ENCODE peak calls at places on chromosomes 11 and 22, in four cellular contexts. One of them, this sample, is unnamed. For H3K36me3 and H3K4me1, the result is how much of the 10 kb centered on the place peaks cover.

GRCh38 chr11:97019305-97019704 is 629.5 kb downstream of the JRKL start:
- DNase-seq in ovary: no peak
- DNase-seq in fibroblast of lung: no peak
- DNase-seq in breast epithelium: no peak
- DNase-seq in this sample: no peak

GRCh38 chr11:18752502-18752901 is 26.5 kb upstream of the IGSF22 start:
- DNase-seq in fibroblast of lung: no peak
- DNase-seq in breast epithelium: no peak
- DNase-seq in ovary: no peak
- DNase-seq in this sample: no peak

GRCh38 chr11:7981758-7982157 is 5.4 kb upstream of the EIF3F start:
- DNase-seq in ovary: no peak
- DNase-seq in breast epithelium: no peak
- DNase-seq in fibroblast of lung: no peak
- DNase-seq in this sample: no peak

GRCh38 chr11:72962084-72962483 is 147.9 kb downstream of the ATG16L2 start:
- DNase-seq in breast epithelium: no peak
- DNase-seq in fibroblast of lung: peak
- DNase-seq in ovary: no peak
- DNase-seq in this sample: no peak

GRCh38 chr22:43922123-43922522 is 1.5 kb upstream of the PNPLA3 start:
- DNase-seq in ovary: no peak
- DNase-seq in breast epithelium: no peak
- DNase-seq in fibroblast of lung: no peak
- DNase-seq in this sample: no peak

GRCh38 chr22:30251661-30252226 is 5.2 kb upstream of the LIF start:
- DNase-seq in fibroblast of lung: peak
- DNase-seq in ovary: no peak
- DNase-seq in breast epithelium: no peak
- DNase-seq in this sample: no peak

GRCh38 chr22:46592390-46592872 is 27.8 kb upstream of the GRAMD4 start:
- DNase-seq in ovary: no peak
- DNase-seq in fibroblast of lung: peak
- DNase-seq in breast epithelium: no peak
- DNase-seq in this sample: no peak

GRCh38 chr11:10303558-10304363 is 1.1 kb upstream of the ADM start:
- DNase-seq in breast epithelium: no peak
- DNase-seq in fibroblast of lung: peak
- DNase-seq in ovary: no peak
- DNase-seq in this sample: peak

GRCh38 chr11:128757235-128757711 is 63.4 kb downstream of the FLI1 start:
- DNase-seq in ovary: no peak
- DNase-seq in fibroblast of lung: peak
- DNase-seq in breast epithelium: no peak
- DNase-seq in this sample: no peak

GRCh38 chr22:40819741-40820140 is 595 bp upstream of the SLC25A17 start:
- DNase-seq in breast epithelium: no peak
- DNase-seq in ovary: no peak
- DNase-seq in fibroblast of lung: peak
- DNase-seq in this sample: no peak

GRCh38 chr11:65773784-65774411 is 6.9 kb downstream of the AP5B1 start:
- DNase-seq in breast epithelium: peak
- DNase-seq in ovary: no peak
- DNase-seq in fibroblast of lung: no peak
- DNase-seq in this sample: no peak

GRCh38 chr11:58788355-58789023 is 56.0 kb downstream of the GLYATL2 start:
- DNase-seq in breast epithelium: no peak
- DNase-seq in fibroblast of lung: peak
- DNase-seq in ovary: peak
- DNase-seq in this sample: peak

GRCh38 chr22:47021371-47022074 is 259.1 kb downstream of the TBC1D22A start:
- DNase-seq in fibroblast of lung: no peak
- DNase-seq in breast epithelium: no peak
- DNase-seq in ovary: peak
- DNase-seq in this sample: no peak

GRCh38 chr11:69721745-69722144 is 17.9 kb upstream of the FGF19 start:
- DNase-seq in ovary: no peak
- DNase-seq in fibroblast of lung: no peak
- DNase-seq in breast epithelium: no peak
- DNase-seq in this sample: no peak

GRCh38 chr22:42648368-42649260 is 578 bp downstream of the CYB5R3 start:
- DNase-seq in ovary: peak
- DNase-seq in fibroblast of lung: peak
- DNase-seq in breast epithelium: no peak
- DNase-seq in this sample: peak

GRCh38 chr22:44245867-44246266 is 65.1 kb downstream of the PARVG start:
- DNase-seq in breast epithelium: no peak
- DNase-seq in ovary: no peak
- DNase-seq in fibroblast of lung: no peak
- DNase-seq in this sample: no peak

GRCh38 chr11:62443390-62444201 is 24.8 kb downstream of the SCGB1A1 start:
- DNase-seq in breast epithelium: no peak
- DNase-seq in ovary: peak
- DNase-seq in fibroblast of lung: peak
- DNase-seq in this sample: no peak

GRCh38 chr11:61700221-61700620 is 20.0 kb downstream of the DAGLA start:
- DNase-seq in fibroblast of lung: peak
- DNase-seq in breast epithelium: no peak
- DNase-seq in ovary: no peak
- DNase-seq in this sample: peak

GRCh38 chr22:43734370-43735005 is 77.6 kb downstream of the EFCAB6 start:
- DNase-seq in breast epithelium: no peak
- DNase-seq in ovary: no peak
- DNase-seq in fibroblast of lung: no peak
- DNase-seq in this sample: no peak

GRCh38 chr11:64834031-64834722 is 10.3 kb downstream of the CDC42BPG start:
- DNase-seq in breast epithelium: no peak
- DNase-seq in ovary: no peak
- DNase-seq in fibroblast of lung: no peak
- DNase-seq in this sample: no peak

GRCh38 chr11:75313457-75314272 is 37.8 kb downstream of the ARRB1 start:
- DNase-seq in breast epithelium: no peak
- DNase-seq in ovary: peak
- DNase-seq in fibroblast of lung: peak
- DNase-seq in this sample: no peak

GRCh38 chr22:39097098-39098020 is at the start of gene APOBEC3H:
- DNase-seq in fibroblast of lung: peak
- DNase-seq in ovary: no peak
- DNase-seq in breast epithelium: no peak
- DNase-seq in this sample: peak

GRCh38 chr11:68687986-68688385 is 3.6 kb downstream of the GAL start:
- DNase-seq in ovary: no peak
- DNase-seq in fibroblast of lung: no peak
- DNase-seq in breast epithelium: no peak
- DNase-seq in this sample: no peak

GRCh38 chr11:94305146-94305545 is 766 bp downstream of the IZUMO1R start:
- DNase-seq in ovary: no peak
- DNase-seq in fibroblast of lung: peak
- DNase-seq in breast epithelium: no peak
- DNase-seq in this sample: no peak

GRCh38 chr11:15805726-15806125 is 550.6 kb downstream of the SOX6 start:
- DNase-seq in breast epithelium: no peak
- DNase-seq in ovary: no peak
- DNase-seq in fibroblast of lung: no peak
- DNase-seq in this sample: no peak

GRCh38 chr11:96264364-96264763 is 78.6 kb downstream of the MAML2 start:
- DNase-seq in fibroblast of lung: peak
- DNase-seq in ovary: no peak
- DNase-seq in breast epithelium: no peak
- DNase-seq in this sample: no peak

GRCh38 chr11:91081440-91082088 is 858.7 kb upstream of the CHORDC1 start:
- DNase-seq in breast epithelium: no peak
- DNase-seq in ovary: no peak
- DNase-seq in fibroblast of lung: peak
- DNase-seq in this sample: no peak

GRCh38 chr22:44224166-44224565 is 43.4 kb downstream of the PARVG start:
- DNase-seq in breast epithelium: no peak
- DNase-seq in fibroblast of lung: peak
- DNase-seq in ovary: no peak
- DNase-seq in this sample: no peak

GRCh38 chr22:32789797-32790620 is 11.5 kb upstream of the TIMP3 start:
- DNase-seq in ovary: no peak
- DNase-seq in fibroblast of lung: no peak
- DNase-seq in breast epithelium: no peak
- DNase-seq in this sample: no peak
- H3K36me3 ChIP-seq in ovary: under half
- H3K36me3 ChIP-seq in fibroblast of lung: under half
- H3K36me3 ChIP-seq in breast epithelium: under half
- H3K36me3 ChIP-seq in this sample: under half

GRCh38 chr11:3128356-3129180 is 36.5 kb downstream of the OSBPL5 start:
- DNase-seq in breast epithelium: no peak
- DNase-seq in fibroblast of lung: no peak
- DNase-seq in ovary: peak
- DNase-seq in this sample: no peak

GRCh38 chr11:3129181-3129590 is 35.9 kb downstream of the OSBPL5 start:
- DNase-seq in fibroblast of lung: no peak
- DNase-seq in breast epithelium: no peak
- DNase-seq in ovary: peak
- DNase-seq in this sample: no peak

GRCh38 chr11:3126207-3126865 is 38.8 kb downstream of the OSBPL5 start:
- DNase-seq in ovary: peak
- DNase-seq in fibroblast of lung: no peak
- DNase-seq in breast epithelium: peak
- DNase-seq in this sample: peak

GRCh38 chr11:3126901-3127691 is 38.0 kb downstream of the OSBPL5 start:
- DNase-seq in breast epithelium: no peak
- DNase-seq in ovary: peak
- DNase-seq in fibroblast of lung: no peak
- DNase-seq in this sample: no peak

DNA sequence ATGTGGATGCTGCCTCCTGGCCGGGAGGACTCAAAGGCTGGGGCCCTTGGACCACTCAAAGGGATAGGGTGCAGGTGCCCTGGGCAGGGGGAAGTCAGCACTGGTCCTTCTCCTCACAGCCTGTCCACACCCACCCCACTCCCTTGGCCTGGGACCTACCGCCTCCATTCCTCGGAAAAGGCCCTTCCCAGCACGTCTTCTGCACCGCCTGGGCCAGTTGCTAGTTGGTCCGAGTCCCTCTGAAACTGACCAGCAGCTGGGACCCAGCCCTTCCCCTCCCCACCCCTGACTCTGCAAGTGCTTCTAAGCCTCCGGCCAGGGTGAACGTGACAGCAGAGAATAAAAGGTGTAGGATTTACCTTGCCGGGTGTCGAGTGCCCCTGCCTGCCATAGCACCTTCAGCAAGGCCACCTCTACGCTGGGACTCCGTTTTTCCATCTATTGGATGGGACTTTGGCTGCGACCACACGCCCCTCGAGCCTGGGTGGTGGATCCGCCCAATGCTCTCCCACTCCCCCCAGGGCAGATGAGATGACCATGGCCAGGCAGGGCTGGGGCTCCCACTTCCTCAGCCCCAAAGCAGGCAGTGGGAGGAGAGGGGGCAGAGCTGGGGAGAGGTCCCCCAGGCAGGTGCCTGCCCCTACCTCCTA is 37.3 kb downstream of the OSBPL5 start:
- DNase-seq in breast epithelium: no peak
- DNase-seq in fibroblast of lung: no peak
- DNase-seq in ovary: peak
- DNase-seq in this sample: no peak
- H3K4me1 ChIP-seq in breast epithelium: under half
- H3K4me1 ChIP-seq in fibroblast of lung: under half
- H3K4me1 ChIP-seq in ovary: under half
- H3K4me1 ChIP-seq in this sample: under half

GRCh38 chr11:118774032-118774431 is 16.9 kb downstream of the DDX6 start:
- DNase-seq in breast epithelium: no peak
- DNase-seq in fibroblast of lung: no peak
- DNase-seq in ovary: no peak
- DNase-seq in this sample: no peak
- H3K36me3 ChIP-seq in breast epithelium: under half
- H3K36me3 ChIP-seq in fibroblast of lung: under half
- H3K36me3 ChIP-seq in ovary: under half
- H3K36me3 ChIP-seq in this sample: under half

GRCh38 chr22:37488337-37489135 is 2.4 kb upstream of the MFNG start:
- DNase-seq in ovary: no peak
- DNase-seq in fibroblast of lung: no peak
- DNase-seq in breast epithelium: no peak
- DNase-seq in this sample: no peak
- H3K4me1 ChIP-seq in ovary: under half
- H3K4me1 ChIP-seq in fibroblast of lung: under half
- H3K4me1 ChIP-seq in breast epithelium: under half
- H3K4me1 ChIP-seq in this sample: under half

GRCh38 chr11:77771135-77771534 is 49.4 kb downstream of the RSF1 start:
- DNase-seq in ovary: no peak
- DNase-seq in fibroblast of lung: peak
- DNase-seq in breast epithelium: no peak
- DNase-seq in this sample: no peak
- H3K36me3 ChIP-seq in ovary: under half
- H3K36me3 ChIP-seq in fibroblast of lung: under half
- H3K36me3 ChIP-seq in breast epithelium: under half
- H3K36me3 ChIP-seq in this sample: under half